ENCODE peak calls at places on chromosomes 11 and 22, in seven cellular contexts. J is esophagus squamous epithelium; G is stomach; Z is cardiac fibroblast; F is choroid plexus epithelial cell; T is CD4-positive, CD25-positive, alpha-beta regulatory T cell; O is AG09309. P is an unnamed sample.

GRCh38 chr11:126716456-126717083 is 284.0 kb downstream of the KIRREL3 start:
- DNase-seq in O (no peak), Z (peak), G (peak), J (no peak), F (peak), T (no peak), P (no peak)

GRCh38 chr11:40401132-40401853 is 1058.2 kb downstream of the LRRC4C start:
- DNase-seq in Z (no peak), T (no peak), J (no peak), O (no peak), G (no peak), F (no peak), P (no peak)

GRCh38 chr11:9692696-9693095 is 28.8 kb downstream of the SWAP70 start:
- DNase-seq in F (no peak), Z (no peak), O (no peak), G (no peak), J (no peak), T (no peak), P (no peak)

GRCh38 chr11:67289651-67290479 is 762 bp downstream of the ANKRD13D start:
- DNase-seq in T (no peak), Z (peak), J (no peak), G (no peak), F (no peak), O (no peak), P (no peak)

GRCh38 chr11:94325681-94326080 is 21.3 kb downstream of the IZUMO1R start:
- DNase-seq in O (no peak), Z (peak), F (peak), T (peak), G (peak), J (no peak), P (no peak)

GRCh38 chr11:118699508-118700220 is 20.2 kb upstream of the TREH start:
- DNase-seq in J (no peak), F (no peak), T (peak), O (no peak), G (no peak), Z (no peak), P (no peak)

GRCh38 chr22:46087816-46088277 is 62.5 kb upstream of the PPARA start:
- DNase-seq in J (no peak), T (no peak), F (peak), Z (peak), G (peak), O (peak), P (peak)

GRCh38 chr11:66467034-66467659 is 442 bp downstream of the PELI3 start:
- DNase-seq in J (no peak), O (no peak), G (peak), F (peak), Z (peak), T (peak), P (no peak)

GRCh38 chr11:1111545-1112212 is 37.0 kb downstream of the MUC2 start:
- DNase-seq in G (no peak), T (no peak), Z (no peak), O (no peak), J (no peak), F (no peak), P (no peak)

GRCh38 chr22:27554106-27554814 is 247.3 kb downstream of the MN1 start:
- DNase-seq in O (no peak), Z (peak), J (no peak), T (no peak), F (peak), G (peak), P (no peak)

GRCh38 chr22:40533712-40534378 is 102.7 kb downstream of the MRTFA start:
- DNase-seq in T (peak), O (no peak), G (no peak), J (no peak), F (peak), Z (peak), P (no peak)

GRCh38 chr11:29018631-29019030 is 910.4 kb downstream of the METTL15 start:
- DNase-seq in O (peak), Z (peak), J (no peak), G (no peak), F (peak), T (no peak), P (peak)

GRCh38 chr11:78290293-78291176 is 101.8 kb downstream of the USP35 start:
- DNase-seq in T (no peak), F (peak), J (no peak), Z (peak), O (peak), G (peak), P (peak)

GRCh38 chr11:59615132-59615636 is 390 bp downstream of the OSBP start:
- DNase-seq in Z (no peak), T (peak), F (peak), J (peak), O (no peak), G (peak), P (no peak)

GRCh38 chr11:46064221-46064620 is 57.0 kb downstream of the PHF21A start:
- DNase-seq in O (no peak), F (no peak), G (no peak), T (no peak), Z (no peak), J (no peak), P (no peak)

GRCh38 chr11:101848262-101848661 is 66.5 kb upstream of the CEP126 start:
- DNase-seq in O (no peak), T (no peak), Z (peak), J (no peak), G (no peak), F (peak), P (no peak)

GRCh38 chr22:41752011-41752975 is 48.2 kb upstream of the CCDC134 start:
- DNase-seq in G (no peak), F (no peak), J (no peak), Z (no peak), T (no peak), O (no peak), P (no peak)

GRCh38 chr11:125591659-125592304 is 870 bp upstream of the STT3A start:
- DNase-seq in T (no peak), O (no peak), F (peak), Z (peak), G (peak), J (no peak), P (no peak)

GRCh38 chr11:114563077-114563476 is 3.4 kb upstream of the NXPE1 start:
- DNase-seq in F (peak), Z (peak), T (no peak), G (no peak), O (peak), J (no peak), P (peak)

GRCh38 chr22:27108425-27109114 is 451.2 kb downstream of the MIAT start:
- DNase-seq in Z (peak), T (no peak), O (no peak), J (no peak), F (peak), G (peak), P (no peak)

GRCh38 chr11:83599066-83599465 is 312.9 kb upstream of the CCDC90B start:
- DNase-seq in Z (no peak), T (no peak), J (no peak), F (no peak), G (no peak), O (no peak), P (no peak)

GRCh38 chr11:9821008-9821752 is 157.3 kb downstream of the SWAP70 start:
- DNase-seq in G (no peak), F (peak), O (no peak), J (no peak), T (no peak), Z (no peak), P (no peak)

GRCh38 chr11:119388103-119388502 is 6.6 kb upstream of the USP2 start:
- DNase-seq in T (no peak), O (no peak), F (no peak), Z (no peak), J (no peak), G (no peak), P (no peak)

GRCh38 chr22:31210830-31211503 is 1.1 kb upstream of the LIMK2 start:
- DNase-seq in J (no peak), T (no peak), F (no peak), Z (peak), O (no peak), G (no peak), P (no peak)

GRCh38 chr11:11366793-11367192 is 13.7 kb upstream of the CSNK2A3 start:
- DNase-seq in J (no peak), F (peak), G (no peak), T (no peak), O (no peak), Z (peak), P (no peak)

DNA sequence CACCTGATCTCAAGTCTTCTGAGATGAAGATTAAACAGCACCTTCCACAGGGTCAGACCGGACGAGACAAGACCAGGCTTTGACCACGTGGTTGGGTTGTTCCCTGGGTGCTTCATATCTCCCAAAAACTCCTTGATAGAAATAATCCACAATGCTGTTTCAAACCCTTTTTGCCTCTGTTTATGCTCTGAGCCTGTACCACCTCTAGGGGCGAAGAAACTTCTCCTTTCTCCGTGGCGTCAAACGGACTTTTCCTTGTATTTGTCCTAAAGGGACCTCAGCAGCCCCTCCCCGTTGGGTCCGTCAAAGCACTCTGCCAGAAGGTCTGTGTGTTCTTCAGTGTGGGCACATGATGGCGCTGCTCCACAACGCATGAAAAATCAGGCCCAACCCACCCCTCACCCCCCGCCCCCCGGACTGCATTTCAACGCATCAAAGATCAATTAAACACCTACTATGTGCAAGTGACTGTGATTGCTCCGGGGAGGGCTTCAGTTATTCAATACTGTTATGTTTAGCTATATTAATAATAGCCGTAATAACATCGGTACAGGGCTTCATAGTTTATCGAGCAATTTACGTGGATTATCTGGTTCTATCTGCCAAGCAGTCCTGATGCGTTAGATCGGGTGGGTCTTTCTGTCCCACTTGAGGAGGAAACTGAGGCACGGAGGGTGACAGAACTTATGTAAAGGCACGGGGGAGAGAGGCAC is 17.3 kb upstream of the EIF3D start:
- DNase-seq in F (peak), O (no peak), J (no peak), G (no peak), Z (peak), T (no peak), P (no peak)
- H3K4me3 ChIP-seq in F (no peak), O (no peak), J (no peak), G (no peak), Z (no peak), T (no peak), P (no peak)

GRCh38 chr22:23072035-23072910 is 2.0 kb downstream of the GNAZ start:
- DNase-seq in T (no peak), F (no peak), G (no peak), O (peak), Z (no peak), J (no peak), P (no peak)
- H3K4me3 ChIP-seq in T (no peak), F (no peak), G (no peak), O (no peak), Z (no peak), J (no peak), P (no peak)

GRCh38 chr11:14341968-14342367 is 17.0 kb downstream of the RRAS2 start:
- DNase-seq in J (no peak), G (no peak), Z (no peak), T (no peak), O (no peak), F (no peak), P (no peak)
- H3K4me3 ChIP-seq in J (no peak), G (no peak), Z (no peak), T (no peak), O (no peak), F (no peak), P (no peak)

GRCh38 chr11:57776577-57776976 is 15.0 kb downstream of the CTNND1 start:
- DNase-seq in T (no peak), Z (no peak), J (no peak), G (no peak), F (no peak), O (no peak), P (no peak)
- H3K4me3 ChIP-seq in T (no peak), Z (no peak), J (peak), G (no peak), F (no peak), O (no peak), P (no peak)

P was measured in skeletal muscle cell.